ENCODE peak calls at places on chromosomes 1 and 21, in four cellular contexts. P, I, O and B are unnamed samples.

GRCh38 chr1:201275266-201275666 is 8.0 kb upstream of the PKP1 start:
- DNase-seq in P (peak; percentile 98), I (peak; percentile 78), O (peak; percentile 66), B (no peak)

GRCh38 chr1:116911166-116911553 is 1.4 kb downstream of the PTGFRN start:
- DNase-seq in P (no peak), I (no peak), O (no peak), B (no peak)

GRCh38 chr21:42361286-42361685 is 5.0 kb downstream of the TFF1 start:
- DNase-seq in P (no peak), I (no peak), O (no peak), B (no peak)

GRCh38 chr1:53957231-53957818 is 11.2 kb downstream of the LRRC42 start:
- DNase-seq in P (peak; percentile 53), I (no peak), O (no peak), B (no peak)

GRCh38 chr1:231241751-231242150 is 739 bp downstream of the GNPAT start:
- DNase-seq in P (peak; percentile 53), I (no peak), O (peak; percentile 24), B (no peak)

GRCh38 chr1:222535455-222535854 is 12.4 kb downstream of the HHIPL2 start:
- DNase-seq in P (no peak), I (no peak), O (no peak), B (no peak)

GRCh38 chr1:168556647-168557046 is 12.8 kb upstream of the XCL2 start:
- DNase-seq in P (no peak), I (no peak), O (no peak), B (no peak)

GRCh38 chr1:3771108-3772026 is 1.2 kb upstream of the SMIM1 start:
- DNase-seq in P (peak; percentile 13), I (no peak), O (no peak), B (no peak)

GRCh38 chr1:170285027-170285426 is 139.3 kb downstream of the NTMT2 start:
- DNase-seq in P (no peak), I (no peak), O (peak; percentile 85), B (no peak)

GRCh38 chr1:202160377-202160940 is at the start of gene PTPN7:
- DNase-seq in P (no peak), I (peak; percentile 66), O (no peak), B (no peak)

GRCh38 chr21:34644815-34645214 is 24.0 kb upstream of the CLIC6 start:
- DNase-seq in P (no peak), I (no peak), O (no peak), B (no peak)

GRCh38 chr1:53476579-53476978 is 17.4 kb downstream of the DMRTB1 start:
- DNase-seq in P (no peak), I (peak; percentile 13), O (no peak), B (no peak)

GRCh38 chr1:220962031-220962751 is 82.9 kb downstream of the HLX start:
- DNase-seq in P (peak; percentile 96), I (no peak), O (no peak), B (no peak)

GRCh38 chr1:6343506-6344405 is 49.8 kb downstream of the ACOT7 start:
- DNase-seq in P (peak; percentile 89), I (peak; percentile 65), O (peak; percentile 51), B (peak; percentile 92)

GRCh38 chr1:1302951-1303509 is 4.7 kb downstream of the ACAP3 start:
- DNase-seq in P (no peak), I (no peak), O (no peak), B (peak; percentile 5)

GRCh38 chr1:54851406-54851805 is 35.6 kb downstream of the DHCR24 start:
- DNase-seq in P (no peak), I (no peak), O (no peak), B (no peak)